ENCODE peak calls at places on chromosome 15, in ten cellular contexts. X is GM23248, T is HCT116, P is PC-3, Y is PC-9, M is MM.1S, G is OCI-LY7, N is GM23338, K is hepatocyte, J is SK-N-SH. B is an unnamed sample. For H3K9me2, the result is how much of the 10 kb centered on the place peaks cover.

GRCh38 chr15:78339559-78339958 is 594 bp upstream of the CRABP1 start:
- DNase-seq in G (no peak), X (no peak), K (no peak), T (no peak), Y (no peak), P (no peak), N (peak), M (no peak), J (no peak), B (no peak)

GRCh38 chr15:25905140-25905539 is 42.0 kb upstream of the ATP10A start:
- DNase-seq in M (no peak), X (peak), G (no peak), K (no peak), Y (no peak), T (no peak), J (no peak), N (no peak), P (peak), B (no peak)

GRCh38 chr15:76335851-76336253 is 721 bp upstream of the ISL2 start:
- DNase-seq in X (no peak), J (peak), P (peak), K (no peak), G (peak), Y (no peak), N (peak), T (no peak), M (no peak), B (peak)

GRCh38 chr15:88621789-88622604 is 857 bp downstream of the AEN start:
- DNase-seq in G (peak), K (peak), P (peak), N (no peak), X (peak), J (no peak), Y (no peak), M (peak), T (no peak), B (peak)

GRCh38 chr15:75723847-75724660 is 11.4 kb upstream of the CSPG4 start:
- DNase-seq in M (peak), K (peak), Y (no peak), G (no peak), X (peak), P (peak), J (peak), T (no peak), N (peak), B (peak)

GRCh38 chr15:67068724-67069400 is 3.5 kb downstream of the SMAD3 start:
- DNase-seq in G (no peak), P (no peak), Y (no peak), X (peak), T (no peak), N (no peak), M (no peak), J (no peak), K (no peak), B (no peak)

GRCh38 chr15:35126236-35126635 is 41.1 kb upstream of the NANOGP8 start:
- DNase-seq in J (no peak), K (no peak), G (no peak), P (no peak), Y (no peak), T (no peak), X (no peak), M (no peak), N (no peak), B (no peak)

GRCh38 chr15:69154026-69154425 is 6.4 kb upstream of the GLCE start:
- DNase-seq in X (no peak), T (no peak), G (no peak), N (no peak), J (no peak), P (no peak), M (no peak), Y (no peak), K (no peak), B (no peak)

GRCh38 chr15:59165726-59166125 is 40.9 kb upstream of the LDHAL6B start:
- DNase-seq in X (peak), T (no peak), Y (no peak), K (no peak), G (peak), N (no peak), M (peak), P (peak), J (no peak), B (no peak)

GRCh38 chr15:63826513-63826912 is 7.2 kb downstream of the HERC1 start:
- DNase-seq in Y (no peak), P (peak), J (no peak), M (no peak), K (no peak), G (peak), X (peak), T (no peak), N (no peak), B (peak)

GRCh38 chr15:66233487-66234415 is 19.8 kb downstream of the MEGF11 start:
- DNase-seq in X (peak), G (peak), Y (peak), N (peak), K (no peak), J (no peak), M (no peak), P (no peak), T (peak), B (peak)

GRCh38 chr15:52348056-52348745 is 52.6 kb upstream of the MYO5C start:
- DNase-seq in N (no peak), J (no peak), P (peak), G (no peak), M (no peak), T (no peak), X (peak), K (peak), Y (no peak), B (no peak)

DNA sequence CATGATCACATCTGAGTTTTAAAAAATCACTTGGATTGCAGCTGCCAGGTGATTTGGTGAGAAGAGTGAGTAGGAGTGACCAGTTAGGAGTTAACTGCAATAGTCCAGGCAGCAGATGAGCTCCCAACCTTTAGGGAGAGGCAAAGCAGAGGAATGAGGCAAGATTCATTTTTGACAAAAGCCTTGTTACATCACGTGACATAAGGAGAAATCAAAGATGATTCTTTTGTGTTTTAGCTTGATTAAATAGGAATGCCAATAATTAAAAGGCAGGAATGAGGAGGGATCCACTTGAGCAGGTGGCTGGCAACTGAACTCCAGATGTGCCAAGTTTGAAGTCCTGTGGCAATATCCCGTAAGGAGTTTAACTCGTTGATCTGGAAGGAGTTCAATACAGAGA is 2.5 kb downstream of the GATM start:
- DNase-seq in K (no peak), X (no peak), N (no peak), G (no peak), T (no peak), Y (no peak), M (no peak), J (no peak), P (no peak), B (no peak)
- H3K4me3 ChIP-seq in K (no peak), X (no peak), N (no peak), G (no peak), T (no peak), Y (no peak), M (no peak), J (no peak), P (no peak), B (no peak)

DNA sequence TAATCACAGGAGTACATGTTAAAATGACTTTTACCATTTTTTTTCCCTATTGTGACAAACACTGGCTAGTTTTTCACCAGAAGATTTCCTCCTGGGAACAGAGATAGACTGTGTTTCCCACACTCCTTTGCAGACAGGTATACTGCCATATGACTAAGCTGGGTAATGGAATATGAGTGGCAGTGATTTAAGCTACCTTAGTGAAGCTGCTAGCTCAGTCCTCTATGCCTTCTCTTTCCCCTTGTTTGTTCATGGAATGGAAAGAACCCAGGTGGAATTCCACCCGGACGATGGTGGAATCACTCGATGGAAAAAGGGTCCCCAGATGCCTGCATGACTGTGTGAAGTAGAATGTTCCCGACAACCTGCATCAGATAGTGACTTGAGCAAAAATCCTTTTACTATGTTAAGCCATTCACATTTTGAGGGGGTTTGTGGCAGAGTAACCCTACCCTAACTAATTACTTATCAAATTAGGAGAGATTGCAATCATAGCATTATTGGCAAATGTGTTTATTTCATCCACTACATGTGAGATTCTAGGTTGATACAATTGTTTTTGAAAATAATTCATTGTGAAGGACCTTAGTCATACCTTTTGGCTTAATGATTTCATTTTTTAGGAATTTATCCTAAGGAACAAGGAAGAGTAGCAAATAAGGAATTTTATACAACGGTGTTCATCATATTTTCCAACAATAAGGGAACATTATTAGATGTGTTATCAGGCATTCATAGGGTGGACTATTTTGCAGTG is 16.5 kb downstream of the THSD4 start:
- DNase-seq in G (no peak), P (peak), T (no peak), M (no peak), J (no peak), X (peak), Y (peak), K (no peak), N (no peak), B (no peak)
- H3K9me2 ChIP-seq in G (under half), P (under half), T (under half), M (under half), J (under half), X (under half), Y (under half), K (under half), N (under half), B (under half)

DNA sequence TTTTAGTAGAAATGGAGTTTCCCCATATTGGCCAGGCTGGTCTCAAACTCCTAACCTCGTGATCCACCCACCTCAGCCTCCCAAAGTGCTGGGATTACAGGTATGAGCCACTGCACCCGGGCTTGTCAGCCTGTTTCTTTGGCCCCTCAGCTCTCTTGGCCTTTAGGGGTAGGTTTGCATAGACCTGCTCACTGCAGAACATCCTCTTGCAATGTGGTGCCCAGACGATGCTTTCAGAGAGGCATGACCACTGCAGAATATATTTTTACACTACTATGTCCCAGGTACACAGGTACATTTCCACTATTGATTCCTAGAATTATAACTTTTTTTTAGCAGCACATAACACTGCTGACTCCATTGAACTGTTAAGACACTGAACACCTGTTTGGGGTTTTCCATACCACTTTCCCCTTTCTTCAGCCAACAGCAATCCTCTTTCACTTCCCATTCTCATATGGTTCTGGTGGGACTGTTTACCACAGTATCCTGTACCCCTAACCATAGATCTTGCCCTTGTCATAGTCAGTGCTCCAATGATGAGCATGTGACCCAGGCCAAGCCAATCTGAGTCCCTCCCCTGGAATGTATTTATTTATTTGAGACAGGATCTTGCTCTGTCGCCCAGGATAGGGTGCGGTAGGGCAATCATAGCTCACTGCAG is 21.1 kb downstream of the CCDC32 start:
- DNase-seq in X (no peak), J (no peak), N (no peak), T (no peak), M (peak), Y (no peak), G (peak), P (no peak), K (no peak), B (no peak)
- H3K4me3 ChIP-seq in X (no peak), J (no peak), N (no peak), T (no peak), M (no peak), Y (no peak), G (peak), P (no peak), K (no peak), B (no peak)

GRCh38 chr15:96331942-96332853 is 1.7 kb downstream of the NR2F2 start:
- DNase-seq in M (no peak), X (peak), G (no peak), N (peak), P (peak), K (peak), J (no peak), Y (no peak), T (no peak), B (no peak)

GRCh38 chr15:96330450-96331140 is at the start of gene NR2F2:
- DNase-seq in X (peak), P (peak), J (peak), Y (peak), M (peak), T (peak), K (peak), G (no peak), N (peak), B (no peak)

GRCh38 chr15:96332854-96333193 is 2.3 kb downstream of the NR2F2 start:
- DNase-seq in P (peak), G (no peak), T (no peak), J (no peak), N (no peak), Y (no peak), K (no peak), M (no peak), X (peak), B (no peak)

GRCh38 chr15:96330064-96330449 is 443 bp upstream of the NR2F2 start:
- DNase-seq in G (no peak), M (peak), N (peak), P (peak), Y (peak), J (no peak), K (no peak), T (peak), X (peak), B (no peak)

DNA sequence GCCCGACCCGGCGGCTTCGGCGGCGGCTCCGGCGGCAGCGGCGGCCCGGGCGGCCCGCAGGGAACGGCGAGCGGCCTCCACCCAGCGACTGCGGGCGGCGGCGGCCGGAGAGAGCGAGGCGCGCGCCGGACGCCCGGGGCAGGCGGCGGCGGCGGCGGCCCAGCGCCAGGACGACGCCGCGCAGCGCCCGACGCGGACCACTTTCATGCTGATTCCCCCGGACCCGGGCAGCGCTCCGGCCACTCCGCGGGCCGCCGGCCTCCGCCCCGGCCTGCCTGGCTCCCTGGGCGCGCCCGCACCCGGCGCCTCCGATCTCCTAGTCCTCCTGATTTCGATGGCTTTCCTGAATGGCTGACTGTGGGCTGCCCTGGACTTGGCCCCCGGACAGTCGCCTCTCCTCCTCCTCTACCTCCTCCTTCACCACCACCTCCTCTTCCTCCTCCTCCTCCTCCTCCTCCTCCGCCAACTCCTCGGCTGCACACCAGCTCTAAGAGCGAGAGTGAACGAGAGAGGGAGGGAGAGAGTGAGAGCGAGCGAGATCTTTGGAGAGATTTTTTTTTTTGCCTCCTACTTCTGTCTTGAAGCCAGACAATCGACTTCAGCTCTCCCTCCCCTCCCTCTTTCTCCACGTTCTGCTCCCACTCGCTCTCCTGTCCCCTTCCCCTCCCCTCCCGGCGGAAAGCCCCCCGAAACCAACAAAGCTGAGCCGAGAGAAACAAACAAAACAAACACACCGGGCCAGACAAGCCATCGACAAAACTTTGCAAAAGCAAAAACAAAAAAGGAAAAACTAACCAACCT is 841 bp downstream of the NR2F2 start:
- DNase-seq in J (peak), K (peak), T (no peak), Y (no peak), N (no peak), X (peak), P (peak), M (no peak), G (no peak), B (no peak)
- H3K9me2 ChIP-seq in J (under half), K (under half), T (under half), Y (under half), N (under half), X (under half), P (under half), M (under half), G (under half), B (under half)

GRCh38 chr15:39781967-39782292 is 711 bp downstream of the FSIP1 start:
- DNase-seq in M (no peak), J (no peak), P (no peak), Y (no peak), T (no peak), G (no peak), X (no peak), K (no peak), N (no peak), B (peak)
- H3K4me3 ChIP-seq in M (peak), J (peak), P (peak), Y (peak), T (peak), G (peak), X (peak), K (peak), N (peak), B (peak)

DNA sequence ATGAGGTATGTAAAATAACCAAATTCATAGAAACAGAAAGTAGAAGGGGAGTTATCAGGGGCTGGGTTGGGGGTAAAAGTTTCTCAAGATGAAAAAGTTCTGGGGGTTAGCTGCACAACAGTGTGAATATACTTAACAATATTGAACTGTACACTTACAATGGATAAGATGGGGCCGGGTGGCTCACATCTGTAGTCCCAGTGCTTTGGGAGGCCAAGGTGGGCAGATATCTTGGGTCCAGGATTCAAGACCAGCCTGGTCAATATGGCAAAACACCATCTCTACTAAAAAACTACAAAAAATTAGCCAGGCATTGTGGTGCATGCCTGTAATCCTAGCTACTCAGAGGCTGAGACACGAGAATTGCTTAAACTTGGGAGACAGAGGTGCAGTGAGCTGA is 274.3 kb downstream of the TJP1 start:
- DNase-seq in Y (no peak), K (no peak), P (no peak), T (no peak), M (no peak), X (no peak), J (no peak), G (no peak), N (no peak), B (no peak)
- H3K9me2 ChIP-seq in Y (under half), K (under half), P (under half), T (under half), M (under half), X (under half), J (under half), G (under half), N (under half), B (under half)

GRCh38 chr15:62464705-62465104 is 299.6 kb upstream of the C2CD4B start:
- DNase-seq in P (no peak), K (no peak), N (peak), G (no peak), T (no peak), Y (no peak), J (no peak), M (no peak), X (peak), B (peak)

GRCh38 chr15:62469478-62469873 is 304.4 kb upstream of the C2CD4B start:
- DNase-seq in M (no peak), T (no peak), P (no peak), K (no peak), J (no peak), X (peak), Y (no peak), N (no peak), G (no peak), B (no peak)

GRCh38 chr15:62462721-62463120 is 297.6 kb upstream of the C2CD4B start:
- DNase-seq in T (no peak), M (no peak), K (no peak), X (peak), Y (no peak), J (peak), N (no peak), P (no peak), G (no peak), B (peak)

GRCh38 chr15:62462268-62462667 is 297.2 kb upstream of the C2CD4B start:
- DNase-seq in M (no peak), J (peak), K (no peak), N (no peak), X (peak), Y (no peak), G (no peak), P (no peak), T (no peak), B (peak)

GRCh38 chr15:62465173-62465572 is 300.1 kb upstream of the C2CD4B start:
- DNase-seq in G (no peak), T (no peak), X (no peak), M (no peak), K (no peak), N (no peak), P (no peak), Y (no peak), J (no peak), B (peak)
- H3K4me3 ChIP-seq in G (no peak), T (no peak), X (peak), M (no peak), K (no peak), N (no peak), P (no peak), Y (no peak), J (no peak), B (no peak)

DNA sequence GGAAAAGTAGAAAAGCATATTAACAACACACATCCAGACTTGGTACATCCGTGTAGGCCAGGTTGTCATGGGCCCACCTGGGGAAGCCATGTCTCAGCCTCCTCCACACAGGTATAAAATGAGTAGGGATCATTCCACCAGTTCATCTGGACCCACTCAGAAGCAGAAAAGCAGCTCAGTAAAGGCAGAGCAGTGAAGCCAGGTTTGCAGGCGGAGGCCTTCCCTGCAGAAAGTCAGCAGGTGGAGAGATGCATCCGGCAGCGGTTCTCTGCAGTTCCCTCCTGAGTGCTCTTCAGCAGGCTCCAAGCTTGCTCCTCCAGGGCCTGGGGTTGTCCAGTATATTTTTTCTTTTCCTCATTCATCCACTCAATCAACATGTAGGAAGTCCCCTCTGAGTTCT is 22.1 kb downstream of the LOXL1 start:
- DNase-seq in Y (no peak), K (no peak), P (no peak), G (no peak), T (no peak), N (no peak), J (no peak), M (no peak), X (no peak), B (no peak)
- H3K9me2 ChIP-seq in Y (under half), K (under half), P (under half), G (under half), T (under half), N (under half), J (under half), M (under half), X (under half), B (under half)

GRCh38 chr15:92839696-92840095 is 60.4 kb upstream of the CHD2 start:
- DNase-seq in J (no peak), N (no peak), M (peak), P (no peak), K (no peak), X (no peak), Y (no peak), T (no peak), G (peak), B (peak)
- H3K4me3 ChIP-seq in J (no peak), N (no peak), M (peak), P (no peak), K (no peak), X (no peak), Y (no peak), T (no peak), G (peak), B (peak)